ENCODE peak calls at places on chromosomes 2 and 18, in five cellular contexts. K is K562, O is GM12878, C is HepG2, L is A549. F is an unnamed sample.

GRCh38 chr18:73136134-73136533 is 268.3 kb upstream of the NETO1 start:
- DNase-seq in K (no peak), O (no peak), C (peak), L (peak), F (peak)

GRCh38 chr2:240775911-240776310 is 44.1 kb downstream of the KIF1A start:
- DNase-seq in K (no peak), O (no peak), C (no peak), L (no peak), F (no peak)

GRCh38 chr2:120765911-120766757 is 30.5 kb downstream of the GLI2 start:
- DNase-seq in K (no peak), O (no peak), C (no peak), L (no peak), F (peak)

GRCh38 chr2:109247812-109248211 is 118.8 kb downstream of the SH3RF3 start:
- DNase-seq in K (no peak), O (no peak), C (no peak), L (no peak), F (no peak)

GRCh38 chr2:208222351-208222750 is 32.5 kb downstream of the IDH1 start:
- DNase-seq in K (peak), O (no peak), C (no peak), L (no peak), F (no peak)

GRCh38 chr2:218343591-218343990 is 13.1 kb upstream of the CATIP start:
- DNase-seq in K (no peak), O (no peak), C (no peak), L (no peak), F (no peak)

GRCh38 chr2:234952270-234953115 is 676 bp downstream of the SH3BP4 start:
- DNase-seq in K (no peak), O (no peak), C (no peak), L (no peak), F (peak)

GRCh38 chr2:58046335-58046584 is 346 bp upstream of the VRK2 start:
- DNase-seq in K (no peak), O (no peak), C (no peak), L (no peak), F (no peak)

GRCh38 chr18:46411191-46411590 is 245.8 kb downstream of the LOXHD1 start:
- DNase-seq in K (no peak), O (no peak), C (no peak), L (no peak), F (no peak)

GRCh38 chr2:22703286-22703925 is 681.6 kb upstream of the KLHL29 start:
- DNase-seq in K (no peak), O (no peak), C (no peak), L (no peak), F (no peak)

GRCh38 chr2:179240481-179241451 is 23.9 kb downstream of the SESTD1 start:
- DNase-seq in K (no peak), O (no peak), C (peak), L (no peak), F (peak)

GRCh38 chr2:241248289-241248688 is 59.8 kb downstream of the ANO7 start:
- DNase-seq in K (no peak), O (no peak), C (no peak), L (no peak), F (no peak)

GRCh38 chr2:178478102-178478441 is 328 bp downstream of the FKBP7 start:
- DNase-seq in K (peak), O (no peak), C (no peak), L (no peak), F (peak)

GRCh38 chr2:70515938-70516337 is 37.7 kb downstream of the TGFA start:
- DNase-seq in K (no peak), O (no peak), C (no peak), L (no peak), F (no peak)

GRCh38 chr2:74585406-74586182 is 31.1 kb downstream of the DOK1 start:
- DNase-seq in K (peak), O (no peak), C (no peak), L (no peak), F (no peak)

GRCh38 chr2:36329746-36330145 is 25.8 kb upstream of the CRIM1 start:
- DNase-seq in K (no peak), O (no peak), C (peak), L (peak), F (peak)
- TF ChIP-seq JUNB in K (no peak), O (no peak), C (no peak), L (no peak), F (no peak)

GRCh38 chr2:200442471-200442870 is 67.4 kb downstream of the KCTD18 start:
- DNase-seq in K (no peak), O (no peak), C (no peak), L (no peak), F (no peak)
- TF ChIP-seq JUNB in K (no peak), O (no peak), C (no peak), L (no peak), F (no peak)

GRCh38 chr2:112831380-112831930 is 5.1 kb downstream of the IL1B start:
- DNase-seq in K (no peak), O (no peak), C (no peak), L (no peak), F (no peak)

GRCh38 chr2:112829931-112830330 is 6.6 kb downstream of the IL1B start:
- DNase-seq in K (no peak), O (no peak), C (no peak), L (no peak), F (no peak)

GRCh38 chr2:112831956-112832567 is 4.5 kb downstream of the IL1B start:
- DNase-seq in K (no peak), O (peak), C (no peak), L (no peak), F (no peak)

GRCh38 chr2:112829247-112829646 is 7.3 kb downstream of the IL1B start:
- DNase-seq in K (peak), O (no peak), C (no peak), L (no peak), F (no peak)

DNA sequence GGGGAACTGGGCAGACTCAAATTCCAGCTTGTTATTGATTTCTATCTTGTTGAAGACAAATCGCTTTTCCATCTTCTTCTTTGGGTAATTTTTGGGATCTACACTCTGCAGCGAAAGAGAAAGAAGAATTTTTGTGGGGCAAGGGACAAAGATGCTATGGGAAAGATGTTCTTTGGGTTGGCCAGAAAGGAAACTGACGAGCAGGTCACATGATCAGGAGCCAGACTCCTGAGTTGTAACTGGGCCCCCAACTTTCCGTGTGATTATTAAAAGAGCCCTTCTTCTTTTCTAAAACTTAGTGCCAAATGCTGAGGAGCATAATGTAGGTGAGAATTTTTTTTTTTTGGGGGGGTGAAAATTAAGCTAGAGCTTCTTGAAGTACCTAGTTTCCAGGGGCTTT is 6.1 kb downstream of the IL1B start:
- DNase-seq in K (no peak), O (no peak), C (no peak), L (no peak), F (no peak)
- TF ChIP-seq JUNB in K (no peak), O (no peak), C (no peak), L (no peak), F (no peak)

GRCh38 chr2:137886432-137886831 is 77.8 kb upstream of the HNMT start:
- DNase-seq in K (peak), O (no peak), C (peak), L (no peak), F (peak)
- TF ChIP-seq JUNB in K (no peak), O (no peak), C (no peak), L (no peak), F (no peak)

DNA sequence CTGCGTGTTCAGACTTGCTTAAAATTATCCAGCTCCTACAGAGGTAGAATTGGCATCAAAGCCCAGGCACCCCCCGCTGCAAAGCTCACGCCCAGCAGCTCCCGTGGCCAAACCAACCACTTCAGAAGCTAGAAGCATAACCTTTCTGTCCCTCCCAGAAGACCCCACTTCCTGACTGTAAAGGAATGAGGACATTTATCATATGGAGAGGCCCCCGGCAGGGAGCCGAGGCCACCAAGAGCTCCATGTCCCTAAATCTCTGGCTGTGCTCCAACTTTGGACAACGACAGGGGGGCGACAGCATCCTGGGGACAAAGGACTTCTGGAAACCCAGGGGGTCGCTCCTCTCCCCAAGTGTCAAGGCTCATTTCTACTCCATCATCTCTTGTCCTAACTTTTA is 369.0 kb upstream of the SALL3 start:
- DNase-seq in K (no peak), O (no peak), C (no peak), L (no peak), F (no peak)
- TF ChIP-seq JUNB in K (no peak), O (no peak), C (no peak), L (no peak), F (no peak)

GRCh38 chr2:25265802-25266201 is 75.9 kb downstream of the DNMT3A start:
- DNase-seq in K (peak), O (no peak), C (no peak), L (no peak), F (no peak)
- TF ChIP-seq JUNB in K (no peak), O (no peak), C (no peak), L (no peak), F (no peak)